ENCODE peak calls at places on chromosomes 3 and 15, in six cellular contexts. L, R, Z, X, A and O are unnamed samples.

GRCh38 chr3:148202386-148202785 is 495.3 kb upstream of the AGTR1 start:
- DNase-seq in L (no peak), R (peak; percentile 45), Z (no peak), X (no peak), A (no peak), O (no peak)

GRCh38 chr3:60323651-60324050 is 927.6 kb downstream of the FHIT start:
- DNase-seq in L (no peak), R (peak; percentile 32), Z (no peak), X (no peak), A (no peak), O (no peak)

GRCh38 chr3:136885357-136886213 is 23.6 kb downstream of the NCK1 start:
- DNase-seq in L (no peak), R (no peak), Z (no peak), X (no peak), A (no peak), O (no peak)

GRCh38 chr3:23885210-23885609 is 31.6 kb downstream of the NKIRAS1 start:
- DNase-seq in L (no peak), R (no peak), Z (no peak), X (no peak), A (no peak), O (no peak)

GRCh38 chr3:26932752-26933151 is 310.2 kb downstream of the LRRC3B start:
- DNase-seq in L (no peak), R (no peak), Z (no peak), X (no peak), A (no peak), O (no peak)

GRCh38 chr3:25594007-25594502 is 70.7 kb downstream of the TOP2B start:
- DNase-seq in L (peak; percentile 70), R (peak; percentile 55), Z (no peak), X (no peak), A (no peak), O (peak; percentile 90)

GRCh38 chr15:93278006-93278405 is 189.0 kb upstream of the RGMA start:
- DNase-seq in L (no peak), R (no peak), Z (no peak), X (no peak), A (no peak), O (no peak)

GRCh38 chr3:155778441-155778840 is 27.6 kb downstream of the C3orf33 start:
- DNase-seq in L (no peak), R (no peak), Z (no peak), X (no peak), A (no peak), O (no peak)

GRCh38 chr15:34318277-34319079 is 19.1 kb downstream of the SLC12A6 start:
- DNase-seq in L (no peak), R (peak; percentile 60), Z (peak; percentile 67), X (no peak), A (peak; percentile 61), O (peak; percentile 78)

GRCh38 chr3:10950476-10951294 is 41.9 kb upstream of the SLC6A1 start:
- DNase-seq in L (peak; percentile 61), R (peak; percentile 54), Z (no peak), X (no peak), A (peak; percentile 62), O (peak; percentile 21)

GRCh38 chr3:129413687-129414506 is 14.5 kb downstream of the EFCAB12 start:
- DNase-seq in L (peak; percentile 98), R (no peak), Z (no peak), X (no peak), A (no peak), O (peak; percentile 71)

GRCh38 chr3:156448300-156448699 is 106.6 kb downstream of the SSR3 start:
- DNase-seq in L (peak; percentile 54), R (peak; percentile 57), Z (no peak), X (no peak), A (peak; percentile 64), O (peak; percentile 39)

GRCh38 chr3:11757441-11757875 is 89.2 kb downstream of the TAMM41 start:
- DNase-seq in L (peak; percentile 18), R (no peak), Z (no peak), X (no peak), A (no peak), O (no peak)

GRCh38 chr15:49215768-49216739 is 46.0 kb downstream of the GALK2 start:
- DNase-seq in L (no peak), R (peak; percentile 44), Z (peak; percentile 43), X (no peak), A (no peak), O (no peak)

GRCh38 chr3:122000936-122001605 is 21.0 kb downstream of the ILDR1 start:
- DNase-seq in L (no peak), R (no peak), Z (no peak), X (no peak), A (peak; percentile 78), O (no peak)

GRCh38 chr3:122890077-122890484 is 95.2 kb downstream of the SLC49A4 start:
- DNase-seq in L (peak; percentile 18), R (peak; percentile 55), Z (no peak), X (no peak), A (peak; percentile 91), O (peak; percentile 25)

GRCh38 chr3:73623316-73623715 is 1.4 kb downstream of the PDZRN3 start:
- DNase-seq in L (no peak), R (no peak), Z (no peak), X (no peak), A (no peak), O (no peak)
- H3K27ac ChIP-seq in L (no peak overlapping the region), R (no peak overlapping the region), Z (peak overlapping the region; percentile 73), X (no peak overlapping the region), A (no peak overlapping the region), O (no peak overlapping the region)

DNA sequence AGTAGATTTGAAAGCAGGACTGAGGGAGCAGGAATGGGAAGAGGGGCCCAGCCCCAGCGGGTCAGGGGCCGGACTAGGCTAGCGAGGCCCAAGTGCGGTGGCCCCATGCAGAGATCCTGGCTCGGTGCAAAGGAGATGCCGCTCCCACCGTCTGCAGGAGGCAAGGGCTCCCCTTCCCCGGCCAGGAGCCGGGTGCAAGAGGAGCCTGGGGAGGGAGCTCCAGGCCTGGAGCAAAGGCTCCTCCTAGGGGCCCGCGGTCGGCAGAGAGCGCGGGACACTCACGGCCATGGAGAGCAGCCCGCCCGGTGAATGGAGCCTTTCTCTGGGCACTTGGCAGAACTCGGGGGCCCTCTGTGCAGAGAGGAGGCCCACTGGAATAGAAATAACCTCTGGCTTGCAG is 43.2 kb upstream of the USP3 start:
- DNase-seq in L (no peak), R (peak; percentile 71), Z (peak; percentile 61), X (no peak), A (peak; percentile 81), O (no peak)
- H3K27ac ChIP-seq in L (no peak overlapping the region), R (no peak overlapping the region), Z (peak overlapping the region; percentile 89), X (no peak overlapping the region), A (no peak overlapping the region), O (no peak overlapping the region)

DNA sequence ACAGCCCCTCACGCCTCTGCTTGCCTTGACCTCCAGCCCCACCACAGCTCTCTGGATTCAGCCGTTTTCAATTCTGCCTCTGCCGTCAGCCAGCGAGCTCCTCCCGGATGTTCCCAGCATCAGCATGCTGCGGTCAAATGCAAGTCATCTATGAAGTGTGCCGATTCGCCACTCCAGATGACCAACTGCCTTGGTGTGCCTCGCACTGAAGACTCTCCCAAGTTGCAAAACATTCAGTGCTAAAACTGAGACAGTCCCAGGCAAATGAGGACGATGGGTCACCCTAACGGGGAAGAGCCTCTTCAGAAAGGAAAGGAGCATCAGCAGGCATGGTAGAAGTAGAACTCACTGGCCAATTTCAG is 30.5 kb upstream of the RASA2 start:
- DNase-seq in L (peak; percentile 92), R (no peak), Z (no peak), X (no peak), A (no peak), O (no peak)
- H3K27ac ChIP-seq in L (peak overlapping the region; percentile 82), R (no peak overlapping the region), Z (peak overlapping the region; percentile 77), X (no peak overlapping the region), A (no peak overlapping the region), O (no peak overlapping the region)

GRCh38 chr15:26280281-26280680 is 417.2 kb upstream of the ATP10A start:
- DNase-seq in L (no peak), R (no peak), Z (no peak), X (no peak), A (no peak), O (no peak)
- H3K27ac ChIP-seq in L (no peak overlapping the region), R (no peak overlapping the region), Z (no peak overlapping the region), X (no peak overlapping the region), A (no peak overlapping the region), O (no peak overlapping the region)

GRCh38 chr3:19899264-19899663 is 34.8 kb downstream of the EFHB start:
- DNase-seq in L (no peak), R (no peak), Z (no peak), X (no peak), A (no peak), O (no peak)

GRCh38 chr3:19898725-19899124 is 35.3 kb downstream of the EFHB start:
- DNase-seq in L (peak; percentile 1), R (no peak), Z (no peak), X (no peak), A (no peak), O (peak; percentile 16)

GRCh38 chr3:19901337-19901736 is 32.7 kb downstream of the EFHB start:
- DNase-seq in L (no peak), R (no peak), Z (no peak), X (no peak), A (no peak), O (peak; percentile 31)

GRCh38 chr3:19903649-19904048 is 30.4 kb downstream of the EFHB start:
- DNase-seq in L (no peak), R (no peak), Z (no peak), X (no peak), A (no peak), O (no peak)

DNA sequence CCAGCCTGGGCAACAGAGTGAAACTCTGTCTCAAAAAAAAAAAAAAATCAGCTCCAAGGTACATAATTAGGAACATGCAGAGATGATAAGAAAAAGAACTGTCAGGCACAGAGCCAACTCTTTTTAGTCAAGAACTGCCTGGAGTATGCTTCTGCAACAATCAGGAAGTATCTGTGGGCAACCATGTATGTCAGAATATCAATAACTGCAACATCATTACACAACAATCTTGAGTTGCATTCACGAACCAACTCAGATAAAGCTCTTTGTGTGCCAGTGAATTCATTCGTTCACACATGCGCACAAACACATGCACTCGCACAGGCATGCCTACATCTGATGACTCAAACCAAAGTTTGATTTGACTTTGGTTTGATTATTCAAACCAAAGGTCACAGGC is 32.1 kb downstream of the EFHB start:
- DNase-seq in L (no peak), R (no peak), Z (peak; percentile 31), X (no peak), A (no peak), O (no peak)
- H3K27ac ChIP-seq in L (no peak overlapping the region), R (no peak overlapping the region), Z (peak overlapping the region; percentile 41), X (no peak overlapping the region), A (no peak overlapping the region), O (no peak overlapping the region)

DNA sequence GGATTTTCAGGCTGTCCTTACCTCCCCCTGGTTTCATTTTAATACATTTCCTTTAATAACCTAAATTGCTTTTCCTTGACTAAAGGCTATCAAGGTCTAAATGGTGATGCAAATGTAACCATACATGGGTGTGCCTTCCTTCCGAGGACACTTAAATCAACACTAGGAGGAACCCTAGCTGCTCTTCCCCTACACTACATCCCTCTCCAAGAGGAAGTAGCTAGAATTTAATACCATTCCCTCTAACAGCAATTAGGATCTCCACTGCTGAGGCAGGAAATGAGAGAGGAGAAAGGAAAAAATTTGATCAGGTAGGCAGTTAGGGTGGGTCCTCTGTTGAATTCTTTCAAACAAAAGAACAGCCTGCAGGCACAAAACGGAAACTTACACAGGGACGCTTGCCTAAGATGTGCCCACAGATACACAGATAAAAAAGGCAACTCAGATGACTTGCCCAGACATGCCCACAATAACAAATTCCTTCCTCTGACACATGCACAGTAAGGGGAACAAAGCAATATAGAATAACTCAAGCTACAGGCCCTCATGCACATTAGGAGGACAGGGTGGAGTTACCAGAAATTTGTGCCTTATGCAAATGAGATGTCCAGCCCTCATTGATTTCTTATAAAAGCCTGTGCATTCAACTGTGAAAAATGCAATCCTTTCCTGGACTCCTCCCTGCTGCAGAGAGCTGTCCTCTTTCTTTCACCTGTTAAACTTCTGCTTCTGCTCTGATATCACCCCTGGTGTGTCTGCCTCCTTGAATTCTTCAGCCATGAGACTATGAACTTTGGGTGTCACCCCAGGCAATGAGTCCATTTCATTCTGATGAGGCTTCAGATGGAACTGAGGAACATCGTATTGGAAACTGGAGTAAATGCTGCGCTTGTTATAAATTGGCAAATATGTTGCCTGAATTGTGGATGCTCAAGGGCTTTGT is 1024.3 kb upstream of the CADM2 start:
- DNase-seq in L (no peak), R (no peak), Z (no peak), X (no peak), A (no peak), O (no peak)
- H3K27ac ChIP-seq in L (no peak overlapping the region), R (no peak overlapping the region), Z (no peak overlapping the region), X (no peak overlapping the region), A (no peak overlapping the region), O (no peak overlapping the region)